ENCODE peak calls at places on chromosome 21, in seven cellular contexts. One of them, this sample, is unnamed.
A peak's percentile ranks its signal among the peaks of the same experiment; 100 is the strongest.

GRCh38 chr21:45894891-45895777 is 86.4 kb upstream of the COL6A1 start:
- DNase-seq in Calu3: no peak
- DNase-seq in CD4-positive, alpha-beta memory T cell: no peak
- DNase-seq in ovary: no peak
- DNase-seq in CD4-positive, alpha-beta T cell: no peak
- DNase-seq in heart left ventricle: peak; percentile 20
- DNase-seq in occipital lobe: no peak
- DNase-seq in this sample: no peak

GRCh38 chr21:14533555-14534400 is 12.3 kb downstream of the SAMSN1 start:
- DNase-seq in CD4-positive, alpha-beta T cell: no peak
- DNase-seq in heart left ventricle: no peak
- DNase-seq in Calu3: peak; percentile 10
- DNase-seq in ovary: no peak
- DNase-seq in CD4-positive, alpha-beta memory T cell: peak; percentile 85
- DNase-seq in occipital lobe: no peak
- DNase-seq in this sample: peak; percentile 46

GRCh38 chr21:45981641-45982255 is at the start of gene COL6A1:
- DNase-seq in heart left ventricle: peak; percentile 83
- DNase-seq in CD4-positive, alpha-beta memory T cell: no peak
- DNase-seq in CD4-positive, alpha-beta T cell: no peak
- DNase-seq in Calu3: peak; percentile 44
- DNase-seq in ovary: peak; percentile 78
- DNase-seq in occipital lobe: no peak
- DNase-seq in this sample: peak; percentile 63

GRCh38 chr21:37849703-37850102 is 66.6 kb downstream of the KCNJ6 start:
- DNase-seq in Calu3: no peak
- DNase-seq in heart left ventricle: no peak
- DNase-seq in CD4-positive, alpha-beta T cell: no peak
- DNase-seq in CD4-positive, alpha-beta memory T cell: no peak
- DNase-seq in ovary: no peak
- DNase-seq in occipital lobe: no peak
- DNase-seq in this sample: peak; percentile 13

GRCh38 chr21:45996311-45997204 is 15.0 kb downstream of the COL6A1 start:
- DNase-seq in occipital lobe: no peak
- DNase-seq in heart left ventricle: peak; percentile 20
- DNase-seq in CD4-positive, alpha-beta T cell: no peak
- DNase-seq in Calu3: no peak
- DNase-seq in ovary: no peak
- DNase-seq in CD4-positive, alpha-beta memory T cell: peak; percentile 30
- DNase-seq in this sample: no peak

GRCh38 chr21:23695449-23695848 is 1911.8 kb downstream of the MRPL39 start:
- DNase-seq in occipital lobe: no peak
- DNase-seq in CD4-positive, alpha-beta memory T cell: no peak
- DNase-seq in CD4-positive, alpha-beta T cell: no peak
- DNase-seq in Calu3: no peak
- DNase-seq in heart left ventricle: no peak
- DNase-seq in ovary: no peak
- DNase-seq in this sample: no peak

GRCh38 chr21:38758815-38759214 is 46.9 kb upstream of the ETS2 start:
- DNase-seq in occipital lobe: no peak
- DNase-seq in ovary: no peak
- DNase-seq in Calu3: no peak
- DNase-seq in CD4-positive, alpha-beta memory T cell: no peak
- DNase-seq in heart left ventricle: no peak
- DNase-seq in CD4-positive, alpha-beta T cell: no peak
- DNase-seq in this sample: no peak

GRCh38 chr21:26982767-26983166 is 15.9 kb upstream of the ADAMTS5 start:
- DNase-seq in Calu3: peak; percentile 8
- DNase-seq in occipital lobe: no peak
- DNase-seq in CD4-positive, alpha-beta T cell: no peak
- DNase-seq in ovary: no peak
- DNase-seq in heart left ventricle: no peak
- DNase-seq in CD4-positive, alpha-beta memory T cell: no peak
- DNase-seq in this sample: peak; percentile 17

GRCh38 chr21:30541764-30542163 is at the start of gene KRTAP19-6:
- DNase-seq in occipital lobe: no peak
- DNase-seq in CD4-positive, alpha-beta memory T cell: no peak
- DNase-seq in Calu3: no peak
- DNase-seq in heart left ventricle: no peak
- DNase-seq in ovary: no peak
- DNase-seq in CD4-positive, alpha-beta T cell: no peak
- DNase-seq in this sample: no peak

GRCh38 chr21:33350676-33351075 is 25.9 kb downstream of the IFNAR1 start:
- DNase-seq in CD4-positive, alpha-beta memory T cell: no peak
- DNase-seq in heart left ventricle: no peak
- DNase-seq in occipital lobe: no peak
- DNase-seq in Calu3: no peak
- DNase-seq in ovary: no peak
- DNase-seq in CD4-positive, alpha-beta T cell: no peak
- DNase-seq in this sample: no peak

GRCh38 chr21:34640858-34641257 is 25.9 kb upstream of the RCAN1 start:
- DNase-seq in occipital lobe: no peak
- DNase-seq in CD4-positive, alpha-beta memory T cell: no peak
- DNase-seq in CD4-positive, alpha-beta T cell: no peak
- DNase-seq in ovary: no peak
- DNase-seq in heart left ventricle: no peak
- DNase-seq in Calu3: no peak
- DNase-seq in this sample: peak; percentile 40

GRCh38 chr21:36150192-36150711 is 6.4 kb upstream of the DOP1B start:
- DNase-seq in CD4-positive, alpha-beta T cell: no peak
- DNase-seq in occipital lobe: no peak
- DNase-seq in Calu3: no peak
- DNase-seq in heart left ventricle: peak; percentile 68
- DNase-seq in CD4-positive, alpha-beta memory T cell: no peak
- DNase-seq in ovary: no peak
- DNase-seq in this sample: no peak

GRCh38 chr21:34276711-34277425 is 86.9 kb upstream of the KCNE2 start:
- DNase-seq in Calu3: no peak
- DNase-seq in occipital lobe: no peak
- DNase-seq in CD4-positive, alpha-beta memory T cell: no peak
- DNase-seq in CD4-positive, alpha-beta T cell: no peak
- DNase-seq in heart left ventricle: no peak
- DNase-seq in ovary: no peak
- DNase-seq in this sample: no peak

GRCh38 chr21:33968082-33968997 is 52.7 kb upstream of the ATP5PO start:
- DNase-seq in CD4-positive, alpha-beta T cell: no peak
- DNase-seq in ovary: no peak
- DNase-seq in heart left ventricle: no peak
- DNase-seq in CD4-positive, alpha-beta memory T cell: no peak
- DNase-seq in occipital lobe: no peak
- DNase-seq in Calu3: peak; percentile 36
- DNase-seq in this sample: peak; percentile 45

GRCh38 chr21:45222001-45222400 is 65.7 kb downstream of the POFUT2 start:
- DNase-seq in ovary: no peak
- DNase-seq in CD4-positive, alpha-beta memory T cell: no peak
- DNase-seq in occipital lobe: no peak
- DNase-seq in CD4-positive, alpha-beta T cell: no peak
- DNase-seq in Calu3: no peak
- DNase-seq in heart left ventricle: no peak
- DNase-seq in this sample: no peak

GRCh38 chr21:41664881-41665765 is 101.7 kb downstream of the RIPK4 start:
- DNase-seq in occipital lobe: no peak
- DNase-seq in ovary: no peak
- DNase-seq in CD4-positive, alpha-beta T cell: no peak
- DNase-seq in Calu3: no peak
- DNase-seq in heart left ventricle: no peak
- DNase-seq in CD4-positive, alpha-beta memory T cell: no peak
- DNase-seq in this sample: no peak

GRCh38 chr21:46229923-46230260 is 1.3 kb upstream of the LSS start:
- DNase-seq in CD4-positive, alpha-beta memory T cell: no peak
- DNase-seq in heart left ventricle: no peak
- DNase-seq in CD4-positive, alpha-beta T cell: no peak
- DNase-seq in ovary: no peak
- DNase-seq in occipital lobe: no peak
- DNase-seq in Calu3: no peak
- DNase-seq in this sample: no peak

GRCh38 chr21:38140192-38140905 is 116.4 kb upstream of the KCNJ15 start:
- DNase-seq in ovary: no peak
- DNase-seq in Calu3: no peak
- DNase-seq in CD4-positive, alpha-beta memory T cell: no peak
- DNase-seq in CD4-positive, alpha-beta T cell: no peak
- DNase-seq in heart left ventricle: peak; percentile 65
- DNase-seq in occipital lobe: no peak
- DNase-seq in this sample: no peak

GRCh38 chr21:45640001-45640887 is 3.3 kb upstream of the PCBP3 start:
- DNase-seq in ovary: no peak
- DNase-seq in heart left ventricle: no peak
- DNase-seq in Calu3: no peak
- DNase-seq in occipital lobe: no peak
- DNase-seq in CD4-positive, alpha-beta memory T cell: no peak
- DNase-seq in CD4-positive, alpha-beta T cell: no peak
- DNase-seq in this sample: no peak

GRCh38 chr21:44444286-44444931 is 10.9 kb upstream of the LRRC3 start:
- DNase-seq in ovary: no peak
- DNase-seq in heart left ventricle: no peak
- DNase-seq in CD4-positive, alpha-beta T cell: no peak
- DNase-seq in Calu3: peak; percentile 14
- DNase-seq in occipital lobe: no peak
- DNase-seq in CD4-positive, alpha-beta memory T cell: no peak
- DNase-seq in this sample: no peak

GRCh38 chr21:16305686-16306085 is 575.9 kb downstream of the USP25 start:
- DNase-seq in Calu3: no peak
- DNase-seq in occipital lobe: no peak
- DNase-seq in heart left ventricle: no peak
- DNase-seq in ovary: peak; percentile 32
- DNase-seq in CD4-positive, alpha-beta memory T cell: no peak
- DNase-seq in CD4-positive, alpha-beta T cell: no peak
- DNase-seq in this sample: no peak

GRCh38 chr21:29245104-29245643 is 53.5 kb upstream of the BACH1 start:
- DNase-seq in CD4-positive, alpha-beta memory T cell: no peak
- DNase-seq in heart left ventricle: no peak
- DNase-seq in occipital lobe: no peak
- DNase-seq in Calu3: no peak
- DNase-seq in ovary: no peak
- DNase-seq in CD4-positive, alpha-beta T cell: no peak
- DNase-seq in this sample: no peak

GRCh38 chr21:39004776-39005605 is 178.3 kb downstream of the PSMG1 start:
- DNase-seq in CD4-positive, alpha-beta memory T cell: no peak
- DNase-seq in ovary: peak; percentile 62
- DNase-seq in CD4-positive, alpha-beta T cell: no peak
- DNase-seq in Calu3: no peak
- DNase-seq in heart left ventricle: peak; percentile 78
- DNase-seq in occipital lobe: no peak
- DNase-seq in this sample: no peak

GRCh38 chr21:41783476-41784150 is 16.8 kb upstream of the RIPK4 start:
- DNase-seq in Calu3: peak; percentile 86
- DNase-seq in occipital lobe: no peak
- DNase-seq in heart left ventricle: no peak
- DNase-seq in CD4-positive, alpha-beta memory T cell: no peak
- DNase-seq in CD4-positive, alpha-beta T cell: no peak
- DNase-seq in ovary: no peak
- DNase-seq in this sample: peak; percentile 98

This sample was measured in SW480.